ENCODE peak calls at places on chromosomes 12 and 14, in seven cellular contexts. Y, U, X, R, I, K and C are unnamed samples.

GRCh38 chr14:69543341-69544249 is 31.1 kb downstream of the CCDC177 start:
- DNase-seq in Y (peak; percentile 35), U (peak; percentile 64), X (peak; percentile 79), R (peak; percentile 74), I (peak; percentile 71), K (peak; percentile 97), C (peak; percentile 61)

GRCh38 chr14:76337619-76338545 is 38.1 kb upstream of the ESRRB start:
- DNase-seq in Y (no peak), U (no peak), X (no peak), R (no peak), I (no peak), K (peak; percentile 11), C (no peak)

GRCh38 chr14:37094502-37094901 is 77.9 kb downstream of the SLC25A21 start:
- DNase-seq in Y (no peak), U (no peak), X (no peak), R (no peak), I (no peak), K (no peak), C (no peak)

GRCh38 chr12:11015775-11016430 is 6.5 kb downstream of the TAS2R19 start:
- DNase-seq in Y (peak; percentile 57), U (no peak), X (no peak), R (no peak), I (no peak), K (no peak), C (peak; percentile 27)

GRCh38 chr12:30687265-30687986 is 8.2 kb downstream of the IPO8 start:
- DNase-seq in Y (no peak), U (no peak), X (no peak), R (no peak), I (no peak), K (peak; percentile 55), C (no peak)

GRCh38 chr12:56115329-56115728 is 1.1 kb upstream of the RPL41 start:
- DNase-seq in Y (no peak), U (peak; percentile 42), X (peak; percentile 34), R (no peak), I (no peak), K (peak; percentile 57), C (peak; percentile 47)

GRCh38 chr12:61097991-61098580 is 1162.1 kb upstream of the USP15 start:
- DNase-seq in Y (no peak), U (peak; percentile 1), X (no peak), R (no peak), I (no peak), K (no peak), C (no peak)

GRCh38 chr14:100737526-100737925 is 10.8 kb downstream of the DLK1 start:
- DNase-seq in Y (no peak), U (no peak), X (no peak), R (no peak), I (no peak), K (no peak), C (no peak)

GRCh38 chr12:122023339-122024131 is 1.9 kb downstream of the BCL7A start:
- DNase-seq in Y (peak; percentile 60), U (peak; percentile 50), X (peak; percentile 91), R (peak; percentile 76), I (peak; percentile 70), K (peak; percentile 70), C (peak; percentile 62)

GRCh38 chr12:18552829-18553228 is 185.0 kb downstream of the PLCZ1 start:
- DNase-seq in Y (no peak), U (no peak), X (no peak), R (no peak), I (no peak), K (no peak), C (no peak)

GRCh38 chr12:93060666-93061413 is 131.7 kb upstream of the EEA1 start:
- DNase-seq in Y (no peak), U (peak; percentile 41), X (peak; percentile 6), R (no peak), I (no peak), K (peak; percentile 80), C (no peak)

GRCh38 chr12:21828779-21829178 is 54.3 kb upstream of the KCNJ8 start:
- DNase-seq in Y (peak; percentile 10), U (no peak), X (peak; percentile 61), R (no peak), I (no peak), K (peak; percentile 28), C (no peak)

GRCh38 chr12:125295550-125295949 is 230.3 kb downstream of the AACS start:
- DNase-seq in Y (no peak), U (no peak), X (no peak), R (no peak), I (no peak), K (no peak), C (no peak)
- TF ChIP-seq CTCF in Y (no peak), U (no peak), X (no peak), R (no peak), I (no peak), K (no peak), C (no peak)

GRCh38 chr14:24234095-24235020 is 1.6 kb downstream of the GMPR2 start:
- DNase-seq in Y (no peak), U (no peak), X (no peak), R (no peak), I (no peak), K (no peak), C (no peak)
- H3K36me3 ChIP-seq in Y (peaks cover 23% of the 10 kb centered on the region), U (peaks cover 17% of the 10 kb centered on the region), X (peaks cover 17% of the 10 kb centered on the region), R (peaks cover 39% of the 10 kb centered on the region), I (peaks cover 28% of the 10 kb centered on the region), K (peaks cover 23% of the 10 kb centered on the region), C (peaks cover 5% of the 10 kb centered on the region)

DNA sequence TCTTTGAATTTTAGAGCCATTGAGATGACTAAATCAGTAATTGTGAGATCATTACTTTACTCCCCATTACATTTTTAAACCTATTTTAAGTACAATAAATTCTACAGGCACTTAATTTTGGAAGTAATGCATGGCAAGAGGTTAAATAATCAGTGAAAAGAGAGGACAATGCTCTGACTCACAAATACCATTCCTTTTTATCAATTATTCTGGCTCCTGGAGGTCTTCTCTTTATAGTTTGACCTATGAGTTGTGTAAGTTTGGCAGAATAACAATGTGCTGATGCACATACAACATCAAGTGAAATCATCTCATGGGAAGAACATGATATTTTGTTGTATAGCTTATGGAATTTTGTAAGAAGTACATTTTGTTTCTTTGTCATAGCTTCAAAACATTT is 166.7 kb downstream of the TMTC3 start:
- DNase-seq in Y (no peak), U (no peak), X (no peak), R (no peak), I (no peak), K (peak; percentile 90), C (no peak)
- H3K4me1 ChIP-seq in Y (peaks cover 3% of the 10 kb centered on the region), U (no peaks in the 10 kb centered on the region), X (peaks cover 26% of the 10 kb centered on the region), R (no peaks in the 10 kb centered on the region), I (peaks cover 3% of the 10 kb centered on the region), K (peaks cover 21% of the 10 kb centered on the region), C (no peaks in the 10 kb centered on the region)

DNA sequence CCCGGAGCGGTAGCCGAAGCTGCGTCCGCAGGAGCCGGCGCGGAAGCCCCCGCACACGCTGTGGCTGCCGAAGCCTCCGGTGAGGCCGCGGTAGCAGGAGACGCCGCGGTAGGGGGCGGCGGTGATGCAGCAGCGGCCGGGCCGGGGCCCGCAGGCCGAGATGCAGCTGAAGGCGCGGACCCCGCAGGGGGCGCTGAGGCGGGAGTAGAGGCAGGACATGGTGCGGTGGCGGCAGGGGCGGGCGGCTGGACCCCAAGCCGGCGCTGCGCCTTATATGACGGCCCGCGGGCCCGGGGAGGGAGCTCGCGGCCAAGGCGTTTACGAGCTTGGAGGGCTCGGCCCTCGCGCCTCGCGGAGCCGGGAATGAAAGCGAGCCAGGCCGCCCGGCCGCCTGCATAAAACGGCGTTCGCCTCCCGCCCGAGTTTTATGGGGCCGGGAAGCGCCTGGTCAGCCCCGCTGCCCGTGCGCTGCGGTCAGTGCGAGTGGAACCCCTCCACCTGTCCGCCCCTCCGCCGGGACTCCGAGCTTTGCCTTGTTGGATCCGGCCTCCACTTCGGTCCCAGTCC is 16.0 kb upstream of the KRT86 start:
- DNase-seq in Y (no peak), U (peak; percentile 75), X (no peak), R (no peak), I (no peak), K (peak; percentile 60), C (peak; percentile 29)
- TF ChIP-seq CTCF in Y (no peak), U (peak; percentile 30), X (no peak), R (no peak), I (no peak), K (peak; percentile 25), C (no peak)

DNA sequence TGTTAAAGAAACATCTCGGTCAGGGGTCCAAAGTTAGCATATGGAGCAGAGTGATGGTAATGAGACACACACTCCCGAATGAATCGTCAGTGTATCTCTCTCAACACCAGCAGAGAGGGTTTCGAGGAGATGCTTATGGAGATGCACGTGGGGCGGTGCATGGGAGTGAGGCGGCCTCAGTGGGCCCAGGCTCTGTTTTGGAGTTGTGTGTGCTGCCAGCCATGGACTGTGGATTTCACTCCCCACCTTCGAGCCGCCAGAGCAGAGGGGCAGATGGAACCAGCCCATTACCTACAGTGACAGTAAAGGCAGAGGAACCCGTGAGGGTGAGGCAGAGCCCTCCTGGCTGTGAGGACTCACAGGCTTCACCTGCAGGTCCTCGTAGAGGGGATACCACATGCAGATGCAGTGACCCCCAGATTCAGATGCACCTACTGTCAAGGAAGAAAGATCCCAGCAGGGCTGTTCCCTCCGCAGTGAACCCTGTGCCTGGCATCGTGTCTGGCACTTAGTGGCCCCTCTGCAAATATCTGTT is 68.2 kb downstream of the WDR20 start:
- DNase-seq in Y (peak; percentile 5), U (no peak), X (no peak), R (no peak), I (no peak), K (no peak), C (no peak)
- H3K36me3 ChIP-seq in Y (peaks cover 3% of the 10 kb centered on the region), U (no peaks in the 10 kb centered on the region), X (no peaks in the 10 kb centered on the region), R (peaks cover 25% of the 10 kb centered on the region), I (peaks cover 36% of the 10 kb centered on the region), K (no peaks in the 10 kb centered on the region), C (no peaks in the 10 kb centered on the region)

DNA sequence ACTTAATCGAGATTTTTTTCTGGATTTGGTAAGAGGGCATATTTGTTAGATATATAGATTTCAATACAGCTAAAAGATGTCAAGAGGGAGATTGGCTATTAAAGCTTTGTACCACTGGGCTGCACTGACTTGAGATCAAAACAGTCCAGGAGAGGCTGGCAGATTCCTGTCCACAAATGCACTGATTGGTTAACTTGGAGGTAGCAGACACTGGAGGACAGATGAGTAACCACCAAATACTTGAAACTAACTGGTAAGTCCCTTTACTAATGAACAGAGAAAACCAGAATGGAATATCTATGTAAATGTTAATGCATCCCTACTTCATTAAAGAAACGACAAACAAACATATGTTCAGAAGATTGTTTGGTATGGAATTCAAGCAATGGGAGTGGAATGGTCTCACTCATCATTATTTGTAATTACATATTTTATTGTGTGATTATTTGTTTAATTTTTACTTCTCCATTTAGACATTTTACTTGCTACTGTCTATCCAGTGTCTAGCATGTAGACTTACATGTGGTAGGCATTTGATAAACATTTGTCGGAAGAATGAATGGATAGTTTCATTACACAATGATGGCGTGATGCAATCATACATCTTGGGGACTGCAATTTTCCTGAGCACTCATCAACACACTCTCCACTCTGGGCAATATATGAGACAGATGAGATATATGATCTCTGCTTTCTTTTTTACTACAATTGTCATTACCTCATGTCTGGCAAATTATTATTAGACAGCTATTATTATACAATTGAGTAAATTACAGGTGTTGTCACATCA is 416.4 kb downstream of the LRIG3 start:
- DNase-seq in Y (no peak), U (no peak), X (no peak), R (no peak), I (no peak), K (peak; percentile 53), C (no peak)
- H3K4me1 ChIP-seq in Y (peaks cover 12% of the 10 kb centered on the region), U (no peaks in the 10 kb centered on the region), X (peaks cover 10% of the 10 kb centered on the region), R (no peaks in the 10 kb centered on the region), I (no peaks in the 10 kb centered on the region), K (no peaks in the 10 kb centered on the region), C (peaks cover 6% of the 10 kb centered on the region)

DNA sequence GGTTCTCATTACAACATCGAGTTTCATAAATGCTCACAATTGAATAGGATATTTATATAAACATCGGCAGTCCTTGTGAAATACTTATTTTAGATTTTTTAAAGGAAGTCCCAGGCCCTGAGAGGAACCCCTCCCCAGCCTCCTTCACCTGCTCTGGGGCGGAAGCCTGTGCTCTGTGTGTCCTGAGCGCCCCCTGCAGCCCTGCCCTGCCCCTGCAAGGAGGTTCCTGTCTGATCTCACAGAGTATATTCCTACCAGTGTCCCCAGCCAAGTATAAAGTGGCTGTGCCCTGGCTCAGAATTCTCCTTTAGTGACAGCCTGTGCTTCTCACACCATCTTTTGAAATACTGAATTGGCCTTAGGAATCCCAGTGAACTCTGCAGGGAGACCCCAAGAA is 659.5 kb downstream of the TMEM121 start:
- DNase-seq in Y (peak; percentile 41), U (no peak), X (peak; percentile 13), R (no peak), I (no peak), K (no peak), C (peak; percentile 66)
- TF ChIP-seq CTCF in Y (no peak), U (no peak), X (no peak), R (no peak), I (no peak), K (no peak), C (no peak)